ENCODE peak calls at places on chromosomes 6 and 20, in five cellular contexts. J, R, K, U and B are unnamed samples.

GRCh38 chr6:15534970-15535369 is 127.9 kb downstream of the DTNBP1 start:
- DNase-seq in R (no peak), U (no peak), K (no peak), J (no peak), B (no peak)

GRCh38 chr6:44222987-44223470 is 366 bp upstream of the SLC29A1 start:
- DNase-seq in K (no peak), U (no peak), R (no peak), J (peak), B (no peak)

GRCh38 chr20:15232243-15232642 is 894.8 kb upstream of the FLRT3 start:
- DNase-seq in R (no peak), J (no peak), U (no peak), K (no peak), B (no peak)

GRCh38 chr6:145749632-145750031 is 14.3 kb upstream of the EPM2A start:
- DNase-seq in K (peak), J (no peak), U (no peak), R (no peak), B (no peak)

GRCh38 chr20:7520361-7520760 is 419.9 kb downstream of the HAO1 start:
- DNase-seq in K (no peak), U (no peak), J (no peak), R (no peak), B (no peak)

GRCh38 chr6:105850636-105851035 is 235.5 kb upstream of the PRDM1 start:
- DNase-seq in J (no peak), U (no peak), K (no peak), R (no peak), B (no peak)

GRCh38 chr6:158185729-158186456 is 17.7 kb downstream of the GTF2H5 start:
- DNase-seq in U (no peak), R (no peak), K (no peak), J (no peak), B (no peak)

GRCh38 chr6:136294621-136295020 is 5.0 kb upstream of the BCLAF1 start:
- DNase-seq in R (no peak), U (no peak), K (no peak), J (no peak), B (no peak)

GRCh38 chr20:59064214-59064722 is 21.7 kb upstream of the PRELID3B start:
- DNase-seq in J (no peak), R (no peak), U (no peak), K (no peak), B (no peak)

GRCh38 chr20:2248837-2249236 is 47.0 kb upstream of the TGM3 start:
- DNase-seq in J (no peak), K (no peak), R (no peak), U (no peak), B (no peak)

GRCh38 chr6:78629154-78629721 is 238.1 kb upstream of the IRAK1BP1 start:
- DNase-seq in R (peak), U (no peak), J (no peak), K (no peak), B (peak)

GRCh38 chr6:108758884-108759283 is 89.3 kb upstream of the ARMC2 start:
- DNase-seq in U (no peak), J (no peak), K (no peak), R (no peak), B (no peak)

GRCh38 chr6:82144852-82145332 is 102.7 kb downstream of the IBTK start:
- DNase-seq in K (peak), R (peak), J (peak), U (no peak), B (no peak)

GRCh38 chr6:4088684-4089083 is 9.7 kb upstream of the FAM217A start:
- DNase-seq in J (no peak), K (no peak), R (no peak), U (no peak), B (no peak)

GRCh38 chr6:139109558-139109957 is 25.3 kb upstream of the HECA start:
- DNase-seq in J (no peak), K (peak), U (no peak), R (no peak), B (peak)

GRCh38 chr6:89520730-89521129 is 87.8 kb downstream of the ANKRD6 start:
- DNase-seq in K (no peak), U (no peak), R (no peak), J (no peak), B (no peak)

GRCh38 chr6:107345398-107345797 is 114.0 kb downstream of the PDSS2 start:
- DNase-seq in J (no peak), K (no peak), U (no peak), R (no peak), B (no peak)

GRCh38 chr6:105748737-105749161 is 337.4 kb upstream of the PRDM1 start:
- DNase-seq in R (no peak), J (no peak), U (no peak), K (no peak), B (no peak)

GRCh38 chr6:125157725-125158124 is 4.2 kb downstream of the TPD52L1 start:
- DNase-seq in U (no peak), J (no peak), K (no peak), R (no peak), B (no peak)

GRCh38 chr20:58173930-58174707 is 54.3 kb downstream of the ANKRD60 start:
- DNase-seq in K (no peak), U (no peak), R (peak), J (no peak), B (no peak)

GRCh38 chr20:36792422-36792821 is 18.9 kb upstream of the DSN1 start:
- DNase-seq in U (no peak), K (peak), J (peak), R (peak), B (peak)

GRCh38 chr6:109718991-109719390 is 27.9 kb downstream of the FIG4 start:
- DNase-seq in J (no peak), K (no peak), U (no peak), R (no peak), B (no peak)

GRCh38 chr20:16428112-16428511 is 145.1 kb downstream of the KIF16B start:
- DNase-seq in J (no peak), U (no peak), K (no peak), R (no peak), B (no peak)

GRCh38 chr6:166861304-166861703 is 95.0 kb downstream of the RNASET2 start:
- DNase-seq in K (no peak), U (no peak), J (no peak), R (no peak), B (no peak)

GRCh38 chr20:5933802-5934436 is 16.4 kb downstream of the TRMT6 start:
- DNase-seq in J (peak), U (peak), K (peak), R (peak), B (no peak)
- TF ChIP-seq CHD2 in J (no peak), U (no peak), K (no peak), R (no peak), B (no peak)

GRCh38 chr6:73309534-73309783 is 44.6 kb downstream of the DPPA5 start:
- DNase-seq in K (no peak), J (no peak), R (no peak), U (no peak), B (peak)

GRCh38 chr6:73314577-73315492 is 39.2 kb downstream of the DPPA5 start:
- DNase-seq in R (no peak), J (no peak), K (no peak), U (no peak), B (peak)

GRCh38 chr6:73308712-73309533 is 45.2 kb downstream of the DPPA5 start:
- DNase-seq in J (peak), U (no peak), R (no peak), K (no peak), B (peak)

DNA sequence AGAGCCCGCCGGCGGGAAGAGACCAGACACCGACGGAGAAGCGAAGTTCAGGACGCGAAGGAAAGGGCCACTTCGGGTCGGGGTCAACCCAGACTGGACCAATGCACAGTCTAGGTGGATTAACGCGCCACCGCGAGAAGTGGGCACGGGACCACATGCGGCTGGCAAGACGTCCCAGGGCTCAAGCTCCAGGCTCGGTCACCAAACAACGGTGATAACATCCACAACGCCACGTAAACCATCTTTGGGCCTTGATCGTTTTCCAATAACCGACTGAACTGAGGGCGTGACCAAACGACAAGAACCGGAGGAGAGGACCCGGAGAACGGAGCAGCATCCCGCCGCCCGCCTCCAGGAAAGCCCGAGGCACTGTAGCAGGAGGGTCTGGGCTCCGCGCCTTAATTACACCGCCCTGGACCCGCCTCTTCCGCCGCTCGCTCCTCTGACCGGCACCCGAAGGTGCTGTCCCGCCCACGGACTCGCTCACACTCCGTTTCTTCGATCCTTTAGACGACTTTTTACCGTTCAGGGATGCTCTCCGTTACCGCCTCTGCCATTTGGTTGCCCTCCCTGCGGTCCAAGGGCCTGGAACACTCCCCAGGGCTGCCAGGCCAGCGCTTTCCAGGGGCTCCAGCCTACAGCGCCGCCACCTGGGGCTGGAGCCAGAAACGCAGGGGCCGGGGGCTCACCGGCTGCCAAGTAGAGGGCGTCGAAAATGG is 44.1 kb downstream of the DPPA5 start:
- DNase-seq in J (peak), K (no peak), U (no peak), R (peak), B (peak)
- TF ChIP-seq CHD2 in J (peak), K (no peak), U (peak), R (no peak), B (no peak)

GRCh38 chr20:49779972-49780371 is 32.7 kb upstream of the SLC9A8 start:
- DNase-seq in R (no peak), U (no peak), K (no peak), J (no peak), B (no peak)

GRCh38 chr20:49770634-49771033 is 42.0 kb upstream of the SLC9A8 start:
- DNase-seq in K (no peak), J (no peak), U (no peak), R (no peak), B (no peak)

GRCh38 chr20:49775229-49775693 is 37.4 kb upstream of the SLC9A8 start:
- DNase-seq in U (no peak), J (peak), R (no peak), K (peak), B (peak)
- TF ChIP-seq CHD2 in U (no peak), J (no peak), R (no peak), K (peak), B (no peak)

GRCh38 chr6:100435299-100435698 is 29.4 kb downstream of the SIM1 start:
- DNase-seq in K (no peak), J (peak), U (no peak), R (no peak), B (no peak)
- TF ChIP-seq CHD2 in K (no peak), J (no peak), U (no peak), R (no peak), B (no peak)

DNA sequence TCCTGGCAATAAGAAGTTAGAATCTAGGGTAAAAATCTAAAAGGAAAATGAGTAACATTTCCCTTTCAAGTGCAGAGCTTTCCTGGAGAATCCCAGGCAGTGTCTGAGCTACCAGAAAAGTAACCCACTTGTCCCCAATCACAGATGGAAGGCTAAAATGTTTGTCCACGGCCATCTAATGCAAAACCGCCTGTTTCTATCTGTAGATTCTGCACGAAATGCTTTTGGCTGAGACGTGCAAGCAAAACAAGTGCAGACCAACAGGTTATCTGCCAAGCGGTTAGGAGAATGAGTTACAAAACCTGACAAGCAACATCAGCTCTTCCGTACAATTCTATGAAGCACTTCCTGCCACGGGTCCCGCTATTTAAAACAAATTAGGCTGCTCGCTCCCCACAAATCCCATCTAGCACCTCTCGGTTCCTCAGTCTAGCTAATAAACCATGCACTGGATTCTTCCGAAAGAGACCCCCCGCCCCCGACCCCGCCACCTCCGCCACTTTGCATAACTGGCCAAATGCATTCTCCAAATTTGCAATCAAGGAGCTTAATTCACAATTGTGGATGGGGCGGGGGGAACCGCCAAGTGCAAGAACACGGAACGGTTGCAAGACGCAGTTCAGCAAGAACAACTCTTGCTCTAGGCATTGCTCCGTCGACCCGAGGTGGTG is 1.4 kb downstream of the ELOVL5 start:
- DNase-seq in K (no peak), U (no peak), J (no peak), R (no peak), B (no peak)
- TF ChIP-seq CHD2 in K (no peak), U (no peak), J (no peak), R (no peak), B (no peak)

DNA sequence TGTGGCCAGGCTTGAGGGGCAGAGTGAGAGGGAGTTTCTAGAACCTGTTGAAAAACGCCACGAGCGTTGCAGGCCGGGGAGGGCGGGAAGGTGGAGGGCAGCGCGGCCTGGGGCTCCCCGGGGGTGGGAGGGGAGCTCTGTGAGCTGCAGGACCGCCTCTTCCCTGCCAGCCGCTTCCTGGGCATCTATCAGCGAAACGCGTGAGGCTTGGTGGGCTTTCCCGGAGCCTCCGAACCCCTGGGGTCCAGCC is 633 bp upstream of the BHLHE23 start:
- DNase-seq in U (no peak), J (no peak), R (no peak), K (no peak), B (no peak)
- TF ChIP-seq CHD2 in U (no peak), J (no peak), R (no peak), K (no peak), B (no peak)

GRCh38 chr20:40763646-40764295 is 74.7 kb upstream of the MAFB start:
- DNase-seq in R (peak), K (no peak), J (no peak), U (no peak), B (no peak)
- TF ChIP-seq CHD2 in R (no peak), K (no peak), J (no peak), U (no peak), B (no peak)

DNA sequence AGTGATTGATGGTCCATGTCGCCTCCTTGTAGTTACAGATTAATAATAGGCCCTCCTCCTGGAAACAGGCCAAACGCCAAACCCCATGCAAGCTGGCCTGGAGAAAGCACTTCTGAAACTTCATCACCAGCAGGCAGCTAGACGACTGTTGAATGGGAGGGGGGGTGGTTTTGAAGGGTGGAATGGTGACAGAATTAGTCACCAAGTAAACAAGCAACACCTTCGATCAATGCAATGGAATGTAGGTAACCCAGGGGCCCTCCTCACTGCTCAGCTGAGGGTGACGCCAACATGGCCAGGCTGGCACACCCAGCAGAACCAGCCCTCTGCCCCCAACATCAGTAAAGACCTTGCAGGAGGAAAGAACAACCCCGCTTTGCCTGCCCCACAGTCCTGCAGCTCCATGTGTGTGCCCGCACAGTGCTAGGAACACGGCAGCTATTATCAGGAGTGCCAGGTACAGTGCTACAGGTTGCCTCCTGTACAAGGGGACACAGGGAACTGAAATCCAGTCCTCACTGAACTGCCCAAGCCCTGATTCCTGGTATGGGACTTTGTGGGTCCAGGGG is 2.7 kb downstream of the BCAS1 start:
- DNase-seq in K (peak), U (peak), J (peak), R (no peak), B (peak)
- TF ChIP-seq CHD2 in K (no peak), U (no peak), J (peak), R (no peak), B (no peak)